ENCODE peak calls at places on chromosome 18, in six cellular contexts. One of them, this sample, is unnamed.

GRCh38 chr18:34283506-34283905 is 58.8 kb upstream of the NOL4 start:
- DNase-seq in GM13976: no peak
- DNase-seq in HCT116: no peak
- DNase-seq in brain microvascular endothelial cell: no peak
- DNase-seq in mammary epithelial cell: no peak
- DNase-seq in IMR-90: no peak
- DNase-seq in this sample: no peak

GRCh38 chr18:39946623-39947061 is 2008.4 kb upstream of the PIK3C3 start:
- DNase-seq in GM13976: no peak
- DNase-seq in HCT116: peak; percentile 51
- DNase-seq in brain microvascular endothelial cell: peak; percentile 63
- DNase-seq in mammary epithelial cell: peak; percentile 85
- DNase-seq in IMR-90: peak; percentile 76
- DNase-seq in this sample: no peak

GRCh38 chr18:24273596-24273995 is 124.0 kb downstream of the OSBPL1A start:
- DNase-seq in GM13976: no peak
- DNase-seq in HCT116: no peak
- DNase-seq in brain microvascular endothelial cell: no peak
- DNase-seq in mammary epithelial cell: peak; percentile 50
- DNase-seq in IMR-90: peak; percentile 44
- DNase-seq in this sample: no peak

GRCh38 chr18:2963048-2963447 is 49.9 kb downstream of the LPIN2 start:
- DNase-seq in GM13976: no peak
- DNase-seq in HCT116: no peak
- DNase-seq in brain microvascular endothelial cell: no peak
- DNase-seq in mammary epithelial cell: no peak
- DNase-seq in IMR-90: no peak
- DNase-seq in this sample: no peak

GRCh38 chr18:50320719-50321118 is 33.2 kb upstream of the CXXC1 start:
- DNase-seq in GM13976: no peak
- DNase-seq in HCT116: no peak
- DNase-seq in brain microvascular endothelial cell: no peak
- DNase-seq in mammary epithelial cell: no peak
- DNase-seq in IMR-90: no peak
- DNase-seq in this sample: peak; percentile 73

GRCh38 chr18:12691021-12691420 is 11.5 kb downstream of the CEP76 start:
- DNase-seq in GM13976: no peak
- DNase-seq in HCT116: no peak
- DNase-seq in brain microvascular endothelial cell: no peak
- DNase-seq in mammary epithelial cell: no peak
- DNase-seq in IMR-90: no peak
- DNase-seq in this sample: no peak

GRCh38 chr18:68284236-68284635 is 430.7 kb downstream of the TMX3 start:
- DNase-seq in GM13976: no peak
- DNase-seq in HCT116: no peak
- DNase-seq in brain microvascular endothelial cell: no peak
- DNase-seq in mammary epithelial cell: no peak
- DNase-seq in IMR-90: no peak
- DNase-seq in this sample: no peak

GRCh38 chr18:45357681-45358470 is 257.4 kb upstream of the SLC14A2 start:
- DNase-seq in GM13976: no peak
- DNase-seq in HCT116: no peak
- DNase-seq in brain microvascular endothelial cell: no peak
- DNase-seq in mammary epithelial cell: peak; percentile 32
- DNase-seq in IMR-90: no peak
- DNase-seq in this sample: no peak

GRCh38 chr18:46719388-46719787 is 37.5 kb downstream of the ST8SIA5 start:
- DNase-seq in GM13976: no peak
- DNase-seq in HCT116: no peak
- DNase-seq in brain microvascular endothelial cell: no peak
- DNase-seq in mammary epithelial cell: no peak
- DNase-seq in IMR-90: no peak
- DNase-seq in this sample: no peak

GRCh38 chr18:32389868-32390267 is 80.8 kb downstream of the GAREM1 start:
- DNase-seq in GM13976: no peak
- DNase-seq in HCT116: no peak
- DNase-seq in brain microvascular endothelial cell: no peak
- DNase-seq in mammary epithelial cell: no peak
- DNase-seq in IMR-90: no peak
- DNase-seq in this sample: no peak

GRCh38 chr18:25503567-25504081 is 151.7 kb upstream of the ZNF521 start:
- DNase-seq in GM13976: no peak
- DNase-seq in HCT116: peak; percentile 12
- DNase-seq in brain microvascular endothelial cell: peak; percentile 74
- DNase-seq in mammary epithelial cell: peak; percentile 55
- DNase-seq in IMR-90: peak; percentile 87
- DNase-seq in this sample: no peak

GRCh38 chr18:9139400-9140039 is 2.9 kb downstream of the ANKRD12 start:
- DNase-seq in GM13976: no peak
- DNase-seq in HCT116: no peak
- DNase-seq in brain microvascular endothelial cell: no peak
- DNase-seq in mammary epithelial cell: no peak
- DNase-seq in IMR-90: no peak
- DNase-seq in this sample: no peak

GRCh38 chr18:26745288-26745975 is 120.1 kb downstream of the AQP4 start:
- DNase-seq in GM13976: no peak
- DNase-seq in HCT116: no peak
- DNase-seq in brain microvascular endothelial cell: no peak
- DNase-seq in mammary epithelial cell: no peak
- DNase-seq in IMR-90: no peak
- DNase-seq in this sample: no peak

GRCh38 chr18:7062844-7063243 is 54.8 kb downstream of the LAMA1 start:
- DNase-seq in GM13976: no peak
- DNase-seq in HCT116: no peak
- DNase-seq in brain microvascular endothelial cell: no peak
- DNase-seq in mammary epithelial cell: no peak
- DNase-seq in IMR-90: no peak
- DNase-seq in this sample: no peak

GRCh38 chr18:76805221-76805620 is 17.1 kb upstream of the ZNF236 start:
- DNase-seq in GM13976: no peak
- DNase-seq in HCT116: no peak
- DNase-seq in brain microvascular endothelial cell: peak; percentile 39
- DNase-seq in mammary epithelial cell: peak; percentile 38
- DNase-seq in IMR-90: peak; percentile 45
- DNase-seq in this sample: no peak
- TF ChIP-seq CTCF in GM13976: no peak
- TF ChIP-seq CTCF in HCT116: peak; percentile 32
- TF ChIP-seq CTCF in brain microvascular endothelial cell: peak; percentile 45
- TF ChIP-seq CTCF in mammary epithelial cell: peak; percentile 26
- TF ChIP-seq CTCF in IMR-90: peak; percentile 26
- TF ChIP-seq CTCF in this sample: no peak

GRCh38 chr18:79397830-79398761 is 2.4 kb downstream of the NFATC1 start:
- DNase-seq in GM13976: no peak
- DNase-seq in HCT116: no peak
- DNase-seq in brain microvascular endothelial cell: no peak
- DNase-seq in mammary epithelial cell: no peak
- DNase-seq in IMR-90: no peak
- DNase-seq in this sample: no peak
- TF ChIP-seq CTCF in GM13976: no peak
- TF ChIP-seq CTCF in HCT116: no peak
- TF ChIP-seq CTCF in brain microvascular endothelial cell: no peak
- TF ChIP-seq CTCF in mammary epithelial cell: no peak
- TF ChIP-seq CTCF in IMR-90: no peak
- TF ChIP-seq CTCF in this sample: no peak

GRCh38 chr18:74040459-74041332 is 106.9 kb downstream of the FBXO15 start:
- DNase-seq in GM13976: peak; percentile 75
- DNase-seq in HCT116: peak; percentile 4
- DNase-seq in brain microvascular endothelial cell: no peak
- DNase-seq in mammary epithelial cell: no peak
- DNase-seq in IMR-90: peak; percentile 11
- DNase-seq in this sample: no peak
- TF ChIP-seq CTCF in GM13976: peak; percentile 87
- TF ChIP-seq CTCF in HCT116: peak; percentile 78
- TF ChIP-seq CTCF in brain microvascular endothelial cell: peak; percentile 54
- TF ChIP-seq CTCF in mammary epithelial cell: peak; percentile 82
- TF ChIP-seq CTCF in IMR-90: peak; percentile 47
- TF ChIP-seq CTCF in this sample: peak; percentile 76

GRCh38 chr18:58491773-58492752 is 136.8 kb downstream of the ALPK2 start:
- DNase-seq in GM13976: no peak
- DNase-seq in HCT116: no peak
- DNase-seq in brain microvascular endothelial cell: no peak
- DNase-seq in mammary epithelial cell: no peak
- DNase-seq in IMR-90: no peak
- DNase-seq in this sample: no peak
- TF ChIP-seq CTCF in GM13976: no peak
- TF ChIP-seq CTCF in HCT116: peak; percentile 6
- TF ChIP-seq CTCF in brain microvascular endothelial cell: peak; percentile 12
- TF ChIP-seq CTCF in mammary epithelial cell: no peak
- TF ChIP-seq CTCF in IMR-90: no peak
- TF ChIP-seq CTCF in this sample: no peak

DNA sequence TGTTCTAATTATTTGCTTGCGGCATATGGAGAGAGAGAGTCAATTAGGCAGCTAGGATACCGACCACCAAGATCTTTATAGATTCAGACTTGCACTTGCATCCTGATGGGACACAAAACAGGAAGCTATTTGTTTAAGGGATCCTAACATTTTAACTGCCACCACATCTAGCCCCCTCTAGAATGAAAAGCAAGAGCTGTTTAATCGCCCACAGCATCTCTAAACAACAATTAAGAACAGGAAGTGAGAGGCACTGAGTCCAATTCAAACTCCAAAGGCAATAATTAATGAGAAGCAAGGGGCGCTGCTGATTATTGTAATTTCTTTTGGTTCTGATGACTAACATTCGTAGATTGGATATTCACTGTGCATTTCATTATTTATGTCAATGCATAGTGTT is 182.1 kb upstream of the LINC00305 start:
- DNase-seq in GM13976: no peak
- DNase-seq in HCT116: no peak
- DNase-seq in brain microvascular endothelial cell: no peak
- DNase-seq in mammary epithelial cell: no peak
- DNase-seq in IMR-90: no peak
- DNase-seq in this sample: no peak
- TF ChIP-seq CTCF in GM13976: no peak
- TF ChIP-seq CTCF in HCT116: no peak
- TF ChIP-seq CTCF in brain microvascular endothelial cell: no peak
- TF ChIP-seq CTCF in mammary epithelial cell: no peak
- TF ChIP-seq CTCF in IMR-90: no peak
- TF ChIP-seq CTCF in this sample: no peak

GRCh38 chr18:902179-902718 is 2.4 kb upstream of the ADCYAP1 start:
- DNase-seq in GM13976: no peak
- DNase-seq in HCT116: peak; percentile 6
- DNase-seq in brain microvascular endothelial cell: no peak
- DNase-seq in mammary epithelial cell: no peak
- DNase-seq in IMR-90: no peak
- DNase-seq in this sample: no peak
- TF ChIP-seq CTCF in GM13976: no peak
- TF ChIP-seq CTCF in HCT116: peak; percentile 21
- TF ChIP-seq CTCF in brain microvascular endothelial cell: peak; percentile 4
- TF ChIP-seq CTCF in mammary epithelial cell: no peak
- TF ChIP-seq CTCF in IMR-90: no peak
- TF ChIP-seq CTCF in this sample: no peak

GRCh38 chr18:57029761-57030160 is 117.1 kb upstream of the BOD1L2 start:
- DNase-seq in GM13976: no peak
- DNase-seq in HCT116: no peak
- DNase-seq in brain microvascular endothelial cell: no peak
- DNase-seq in mammary epithelial cell: no peak
- DNase-seq in IMR-90: no peak
- DNase-seq in this sample: no peak
- TF ChIP-seq CTCF in GM13976: no peak
- TF ChIP-seq CTCF in HCT116: peak; percentile 18
- TF ChIP-seq CTCF in brain microvascular endothelial cell: peak; percentile 37
- TF ChIP-seq CTCF in mammary epithelial cell: peak; percentile 51
- TF ChIP-seq CTCF in IMR-90: peak; percentile 8
- TF ChIP-seq CTCF in this sample: no peak

GRCh38 chr18:52667388-52667787 is 327.4 kb downstream of the DCC start:
- DNase-seq in GM13976: no peak
- DNase-seq in HCT116: no peak
- DNase-seq in brain microvascular endothelial cell: no peak
- DNase-seq in mammary epithelial cell: no peak
- DNase-seq in IMR-90: no peak
- DNase-seq in this sample: no peak

GRCh38 chr18:52670903-52671302 is 330.9 kb downstream of the DCC start:
- DNase-seq in GM13976: no peak
- DNase-seq in HCT116: no peak
- DNase-seq in brain microvascular endothelial cell: peak; percentile 1
- DNase-seq in mammary epithelial cell: peak; percentile 1
- DNase-seq in IMR-90: peak; percentile 5
- DNase-seq in this sample: no peak
- TF ChIP-seq CTCF in GM13976: no peak
- TF ChIP-seq CTCF in HCT116: no peak
- TF ChIP-seq CTCF in brain microvascular endothelial cell: peak; percentile 8
- TF ChIP-seq CTCF in mammary epithelial cell: peak; percentile 35
- TF ChIP-seq CTCF in IMR-90: peak; percentile 31
- TF ChIP-seq CTCF in this sample: no peak

This sample was measured in GM12864.